ENCODE peak calls at places on chromosomes 4 and X, in nine cellular contexts. One of them, this sample, is unnamed.

GRCh38 chr4:14701389-14701788 is 300.9 kb upstream of the CPEB2 start:
- DNase-seq in cardiac septum: no peak
- DNase-seq in SK-MEL-5: no peak
- DNase-seq in GM23338: no peak
- DNase-seq in NCI-H1092: no peak
- DNase-seq in NCI-H460: no peak
- DNase-seq in CD4-positive, alpha-beta T cell: no peak
- DNase-seq in putamen: no peak
- DNase-seq in KBM-7: no peak
- DNase-seq in this sample: no peak

GRCh38 chrX:16368696-16369095 is 201.4 kb downstream of the MAGEB17 start:
- DNase-seq in cardiac septum: no peak
- DNase-seq in SK-MEL-5: no peak
- DNase-seq in GM23338: no peak
- DNase-seq in NCI-H1092: no peak
- DNase-seq in NCI-H460: no peak
- DNase-seq in CD4-positive, alpha-beta T cell: no peak
- DNase-seq in putamen: no peak
- DNase-seq in KBM-7: no peak
- DNase-seq in this sample: no peak

GRCh38 chrX:10050481-10050880 is 83.3 kb downstream of the CLDN34 start:
- DNase-seq in cardiac septum: no peak
- DNase-seq in SK-MEL-5: no peak
- DNase-seq in GM23338: peak
- DNase-seq in NCI-H1092: no peak
- DNase-seq in NCI-H460: no peak
- DNase-seq in CD4-positive, alpha-beta T cell: no peak
- DNase-seq in putamen: no peak
- DNase-seq in KBM-7: no peak
- DNase-seq in this sample: no peak

GRCh38 chr4:60128916-60129315 is 1071.2 kb upstream of the ADGRL3 start:
- DNase-seq in cardiac septum: no peak
- DNase-seq in SK-MEL-5: no peak
- DNase-seq in GM23338: no peak
- DNase-seq in NCI-H1092: no peak
- DNase-seq in NCI-H460: no peak
- DNase-seq in CD4-positive, alpha-beta T cell: no peak
- DNase-seq in putamen: no peak
- DNase-seq in KBM-7: no peak
- DNase-seq in this sample: no peak

GRCh38 chr4:28926156-28926555 is 1794.0 kb upstream of the PCDH7 start:
- DNase-seq in cardiac septum: no peak
- DNase-seq in SK-MEL-5: no peak
- DNase-seq in GM23338: no peak
- DNase-seq in NCI-H1092: no peak
- DNase-seq in NCI-H460: no peak
- DNase-seq in CD4-positive, alpha-beta T cell: no peak
- DNase-seq in putamen: no peak
- DNase-seq in KBM-7: no peak
- DNase-seq in this sample: no peak

GRCh38 chr4:152937535-152938236 is 1.6 kb downstream of the FHDC1 start:
- DNase-seq in cardiac septum: no peak
- DNase-seq in SK-MEL-5: peak
- DNase-seq in GM23338: peak
- DNase-seq in NCI-H1092: no peak
- DNase-seq in NCI-H460: no peak
- DNase-seq in CD4-positive, alpha-beta T cell: no peak
- DNase-seq in putamen: no peak
- DNase-seq in KBM-7: peak
- DNase-seq in this sample: peak

GRCh38 chr4:102862747-102863146 is 6.0 kb upstream of the CISD2 start:
- DNase-seq in cardiac septum: no peak
- DNase-seq in SK-MEL-5: no peak
- DNase-seq in GM23338: no peak
- DNase-seq in NCI-H1092: no peak
- DNase-seq in NCI-H460: no peak
- DNase-seq in CD4-positive, alpha-beta T cell: no peak
- DNase-seq in putamen: no peak
- DNase-seq in KBM-7: no peak
- DNase-seq in this sample: no peak

GRCh38 chrX:103584606-103585005 is 709 bp upstream of the TCEAL4 start:
- DNase-seq in cardiac septum: no peak
- DNase-seq in SK-MEL-5: peak
- DNase-seq in GM23338: peak
- DNase-seq in NCI-H1092: no peak
- DNase-seq in NCI-H460: no peak
- DNase-seq in CD4-positive, alpha-beta T cell: no peak
- DNase-seq in putamen: peak
- DNase-seq in KBM-7: no peak
- DNase-seq in this sample: no peak

GRCh38 chr4:53019485-53020382 is 157.6 kb downstream of the RASL11B start:
- DNase-seq in cardiac septum: no peak
- DNase-seq in SK-MEL-5: no peak
- DNase-seq in GM23338: no peak
- DNase-seq in NCI-H1092: no peak
- DNase-seq in NCI-H460: no peak
- DNase-seq in CD4-positive, alpha-beta T cell: no peak
- DNase-seq in putamen: no peak
- DNase-seq in KBM-7: no peak
- DNase-seq in this sample: no peak

GRCh38 chrX:11619426-11619825 is 46.3 kb downstream of the ARHGAP6 start:
- DNase-seq in cardiac septum: no peak
- DNase-seq in SK-MEL-5: no peak
- DNase-seq in GM23338: no peak
- DNase-seq in NCI-H1092: no peak
- DNase-seq in NCI-H460: no peak
- DNase-seq in CD4-positive, alpha-beta T cell: no peak
- DNase-seq in putamen: no peak
- DNase-seq in KBM-7: no peak
- DNase-seq in this sample: no peak

GRCh38 chrX:17022205-17022604 is 75.7 kb downstream of the REPS2 start:
- DNase-seq in cardiac septum: no peak
- DNase-seq in SK-MEL-5: no peak
- DNase-seq in GM23338: no peak
- DNase-seq in NCI-H1092: no peak
- DNase-seq in NCI-H460: no peak
- DNase-seq in CD4-positive, alpha-beta T cell: no peak
- DNase-seq in putamen: no peak
- DNase-seq in KBM-7: peak
- DNase-seq in this sample: peak

GRCh38 chrX:39487166-39488006 is 610.4 kb downstream of the BCOR start:
- DNase-seq in cardiac septum: no peak
- DNase-seq in SK-MEL-5: peak
- DNase-seq in GM23338: no peak
- DNase-seq in NCI-H1092: no peak
- DNase-seq in NCI-H460: no peak
- DNase-seq in CD4-positive, alpha-beta T cell: no peak
- DNase-seq in putamen: no peak
- DNase-seq in KBM-7: no peak
- DNase-seq in this sample: no peak

GRCh38 chrX:139692506-139692849 is 15.5 kb downstream of the MCF2 start:
- DNase-seq in cardiac septum: no peak
- DNase-seq in SK-MEL-5: no peak
- DNase-seq in GM23338: peak
- DNase-seq in NCI-H1092: no peak
- DNase-seq in NCI-H460: no peak
- DNase-seq in CD4-positive, alpha-beta T cell: no peak
- DNase-seq in putamen: no peak
- DNase-seq in KBM-7: no peak
- DNase-seq in this sample: no peak

GRCh38 chrX:80512924-80513323 is 92.7 kb downstream of the TENT5D start:
- DNase-seq in cardiac septum: no peak
- DNase-seq in SK-MEL-5: no peak
- DNase-seq in GM23338: no peak
- DNase-seq in NCI-H1092: no peak
- DNase-seq in NCI-H460: no peak
- DNase-seq in CD4-positive, alpha-beta T cell: no peak
- DNase-seq in putamen: no peak
- DNase-seq in KBM-7: no peak
- DNase-seq in this sample: no peak

GRCh38 chr4:70667710-70668535 is 1.6 kb upstream of the JCHAIN start:
- DNase-seq in cardiac septum: no peak
- DNase-seq in SK-MEL-5: no peak
- DNase-seq in GM23338: no peak
- DNase-seq in NCI-H1092: no peak
- DNase-seq in NCI-H460: no peak
- DNase-seq in CD4-positive, alpha-beta T cell: no peak
- DNase-seq in putamen: no peak
- DNase-seq in KBM-7: no peak
- DNase-seq in this sample: no peak

GRCh38 chr4:57639566-57640328 is 529.6 kb upstream of the IGFBP7 start:
- DNase-seq in cardiac septum: no peak
- DNase-seq in SK-MEL-5: no peak
- DNase-seq in GM23338: peak
- DNase-seq in NCI-H1092: no peak
- DNase-seq in NCI-H460: no peak
- DNase-seq in CD4-positive, alpha-beta T cell: no peak
- DNase-seq in putamen: no peak
- DNase-seq in KBM-7: no peak
- DNase-seq in this sample: no peak

GRCh38 chr4:128574706-128575105 is 234.8 kb upstream of the JADE1 start:
- DNase-seq in cardiac septum: no peak
- DNase-seq in SK-MEL-5: peak
- DNase-seq in GM23338: peak
- DNase-seq in NCI-H1092: peak
- DNase-seq in NCI-H460: no peak
- DNase-seq in CD4-positive, alpha-beta T cell: peak
- DNase-seq in putamen: peak
- DNase-seq in KBM-7: peak
- DNase-seq in this sample: peak

GRCh38 chr4:86055898-86056297 is 304.0 kb downstream of the MAPK10 start:
- DNase-seq in cardiac septum: no peak
- DNase-seq in SK-MEL-5: no peak
- DNase-seq in GM23338: no peak
- DNase-seq in NCI-H1092: no peak
- DNase-seq in NCI-H460: no peak
- DNase-seq in CD4-positive, alpha-beta T cell: no peak
- DNase-seq in putamen: no peak
- DNase-seq in KBM-7: no peak
- DNase-seq in this sample: peak